ENCODE peak calls at places on chromosome 3, in ten cellular contexts. One of them, this sample, is unnamed.

GRCh38 chr3:184562146-184562861 is 719 bp downstream of the EPHB3 start:
- DNase-seq in fibroblast of pulmonary artery: no peak
- DNase-seq in Calu3: no peak
- DNase-seq in mesendoderm: peak; percentile 35
- DNase-seq in EH: peak; percentile 44
- DNase-seq in NCI-H1092: no peak
- DNase-seq in stimulated activated CD4-positive, alpha-beta T cell treated with anti-CD3 and anti-CD28 coated beads, Interleukin-4, amount 100 ng/mL, for 48 hours: no peak
- DNase-seq in neural crest cell: no peak
- DNase-seq in sciatic nerve: peak; percentile 74
- DNase-seq in iPS-NIHi11: peak; percentile 55
- DNase-seq in this sample: no peak

GRCh38 chr3:128112406-128112968 is 11.1 kb downstream of the RUVBL1 start:
- DNase-seq in fibroblast of pulmonary artery: peak; percentile 89
- DNase-seq in Calu3: no peak
- DNase-seq in mesendoderm: no peak
- DNase-seq in EH: peak; percentile 96
- DNase-seq in NCI-H1092: no peak
- DNase-seq in stimulated activated CD4-positive, alpha-beta T cell treated with anti-CD3 and anti-CD28 coated beads, Interleukin-4, amount 100 ng/mL, for 48 hours: no peak
- DNase-seq in neural crest cell: no peak
- DNase-seq in sciatic nerve: no peak
- DNase-seq in iPS-NIHi11: no peak
- DNase-seq in this sample: no peak

GRCh38 chr3:149572796-149573414 is 84.9 kb downstream of the WWTR1 start:
- DNase-seq in fibroblast of pulmonary artery: peak; percentile 65
- DNase-seq in Calu3: no peak
- DNase-seq in mesendoderm: no peak
- DNase-seq in EH: peak; percentile 86
- DNase-seq in NCI-H1092: no peak
- DNase-seq in stimulated activated CD4-positive, alpha-beta T cell treated with anti-CD3 and anti-CD28 coated beads, Interleukin-4, amount 100 ng/mL, for 48 hours: no peak
- DNase-seq in neural crest cell: no peak
- DNase-seq in sciatic nerve: no peak
- DNase-seq in iPS-NIHi11: no peak
- DNase-seq in this sample: no peak

GRCh38 chr3:186002884-186003472 is 65.2 kb upstream of the TRA2B start:
- DNase-seq in fibroblast of pulmonary artery: peak; percentile 31
- DNase-seq in Calu3: peak; percentile 30
- DNase-seq in mesendoderm: peak; percentile 64
- DNase-seq in EH: peak; percentile 47
- DNase-seq in NCI-H1092: no peak
- DNase-seq in stimulated activated CD4-positive, alpha-beta T cell treated with anti-CD3 and anti-CD28 coated beads, Interleukin-4, amount 100 ng/mL, for 48 hours: no peak
- DNase-seq in neural crest cell: no peak
- DNase-seq in sciatic nerve: no peak
- DNase-seq in iPS-NIHi11: peak; percentile 45
- DNase-seq in this sample: no peak

GRCh38 chr3:40597441-40597840 is 72.7 kb downstream of the ZNF621 start:
- DNase-seq in fibroblast of pulmonary artery: no peak
- DNase-seq in Calu3: no peak
- DNase-seq in mesendoderm: peak; percentile 8
- DNase-seq in EH: no peak
- DNase-seq in NCI-H1092: no peak
- DNase-seq in stimulated activated CD4-positive, alpha-beta T cell treated with anti-CD3 and anti-CD28 coated beads, Interleukin-4, amount 100 ng/mL, for 48 hours: no peak
- DNase-seq in neural crest cell: no peak
- DNase-seq in sciatic nerve: no peak
- DNase-seq in iPS-NIHi11: no peak
- DNase-seq in this sample: no peak

GRCh38 chr3:138513073-138513843 is 78.8 kb downstream of the ESYT3 start:
- DNase-seq in fibroblast of pulmonary artery: no peak
- DNase-seq in Calu3: no peak
- DNase-seq in mesendoderm: no peak
- DNase-seq in EH: no peak
- DNase-seq in NCI-H1092: no peak
- DNase-seq in stimulated activated CD4-positive, alpha-beta T cell treated with anti-CD3 and anti-CD28 coated beads, Interleukin-4, amount 100 ng/mL, for 48 hours: no peak
- DNase-seq in neural crest cell: no peak
- DNase-seq in sciatic nerve: no peak
- DNase-seq in iPS-NIHi11: no peak
- DNase-seq in this sample: no peak

GRCh38 chr3:114557791-114558190 is 264.0 kb downstream of the TIGIT start:
- DNase-seq in fibroblast of pulmonary artery: peak; percentile 38
- DNase-seq in Calu3: no peak
- DNase-seq in mesendoderm: no peak
- DNase-seq in EH: peak; percentile 27
- DNase-seq in NCI-H1092: no peak
- DNase-seq in stimulated activated CD4-positive, alpha-beta T cell treated with anti-CD3 and anti-CD28 coated beads, Interleukin-4, amount 100 ng/mL, for 48 hours: no peak
- DNase-seq in neural crest cell: no peak
- DNase-seq in sciatic nerve: no peak
- DNase-seq in iPS-NIHi11: no peak
- DNase-seq in this sample: no peak

GRCh38 chr3:171320721-171321120 is 139.5 kb downstream of the TNIK start:
- DNase-seq in fibroblast of pulmonary artery: peak; percentile 66
- DNase-seq in Calu3: no peak
- DNase-seq in mesendoderm: no peak
- DNase-seq in EH: peak; percentile 48
- DNase-seq in NCI-H1092: no peak
- DNase-seq in stimulated activated CD4-positive, alpha-beta T cell treated with anti-CD3 and anti-CD28 coated beads, Interleukin-4, amount 100 ng/mL, for 48 hours: no peak
- DNase-seq in neural crest cell: peak; percentile 10
- DNase-seq in sciatic nerve: no peak
- DNase-seq in iPS-NIHi11: no peak
- DNase-seq in this sample: no peak

GRCh38 chr3:64098686-64099085 is 75.4 kb upstream of the PSMD6 start:
- DNase-seq in fibroblast of pulmonary artery: no peak
- DNase-seq in Calu3: no peak
- DNase-seq in mesendoderm: no peak
- DNase-seq in EH: no peak
- DNase-seq in NCI-H1092: no peak
- DNase-seq in stimulated activated CD4-positive, alpha-beta T cell treated with anti-CD3 and anti-CD28 coated beads, Interleukin-4, amount 100 ng/mL, for 48 hours: no peak
- DNase-seq in neural crest cell: no peak
- DNase-seq in sciatic nerve: no peak
- DNase-seq in iPS-NIHi11: no peak
- DNase-seq in this sample: no peak

GRCh38 chr3:72891053-72891855 is 3.4 kb downstream of the GXYLT2 start:
- DNase-seq in fibroblast of pulmonary artery: peak; percentile 98
- DNase-seq in Calu3: no peak
- DNase-seq in mesendoderm: no peak
- DNase-seq in EH: peak; percentile 99
- DNase-seq in NCI-H1092: peak; percentile 78
- DNase-seq in stimulated activated CD4-positive, alpha-beta T cell treated with anti-CD3 and anti-CD28 coated beads, Interleukin-4, amount 100 ng/mL, for 48 hours: no peak
- DNase-seq in neural crest cell: no peak
- DNase-seq in sciatic nerve: peak; percentile 70
- DNase-seq in iPS-NIHi11: no peak
- DNase-seq in this sample: no peak

GRCh38 chr3:194306771-194307640 is 44.1 kb downstream of the CPN2 start:
- DNase-seq in fibroblast of pulmonary artery: no peak
- DNase-seq in Calu3: no peak
- DNase-seq in mesendoderm: no peak
- DNase-seq in EH: no peak
- DNase-seq in NCI-H1092: no peak
- DNase-seq in stimulated activated CD4-positive, alpha-beta T cell treated with anti-CD3 and anti-CD28 coated beads, Interleukin-4, amount 100 ng/mL, for 48 hours: no peak
- DNase-seq in neural crest cell: no peak
- DNase-seq in sciatic nerve: no peak
- DNase-seq in iPS-NIHi11: no peak
- DNase-seq in this sample: peak; percentile 7

GRCh38 chr3:113211370-113212154 is at the start of gene BOC:
- DNase-seq in fibroblast of pulmonary artery: peak; percentile 66
- DNase-seq in Calu3: peak; percentile 18
- DNase-seq in mesendoderm: peak; percentile 79
- DNase-seq in EH: peak; percentile 84
- DNase-seq in NCI-H1092: no peak
- DNase-seq in stimulated activated CD4-positive, alpha-beta T cell treated with anti-CD3 and anti-CD28 coated beads, Interleukin-4, amount 100 ng/mL, for 48 hours: no peak
- DNase-seq in neural crest cell: peak; percentile 26
- DNase-seq in sciatic nerve: peak; percentile 63
- DNase-seq in iPS-NIHi11: peak; percentile 85
- DNase-seq in this sample: no peak

GRCh38 chr3:46812237-46812791 is 50.9 kb downstream of the MYL3 start:
- DNase-seq in fibroblast of pulmonary artery: peak; percentile 39
- DNase-seq in Calu3: peak; percentile 53
- DNase-seq in mesendoderm: peak; percentile 90
- DNase-seq in EH: peak; percentile 74
- DNase-seq in NCI-H1092: no peak
- DNase-seq in stimulated activated CD4-positive, alpha-beta T cell treated with anti-CD3 and anti-CD28 coated beads, Interleukin-4, amount 100 ng/mL, for 48 hours: peak; percentile 64
- DNase-seq in neural crest cell: peak; percentile 65
- DNase-seq in sciatic nerve: peak; percentile 73
- DNase-seq in iPS-NIHi11: peak; percentile 93
- DNase-seq in this sample: peak; percentile 69

GRCh38 chr3:40999682-41000081 is 199.6 kb upstream of the CTNNB1 start:
- DNase-seq in fibroblast of pulmonary artery: no peak
- DNase-seq in Calu3: no peak
- DNase-seq in mesendoderm: no peak
- DNase-seq in EH: no peak
- DNase-seq in NCI-H1092: no peak
- DNase-seq in stimulated activated CD4-positive, alpha-beta T cell treated with anti-CD3 and anti-CD28 coated beads, Interleukin-4, amount 100 ng/mL, for 48 hours: no peak
- DNase-seq in neural crest cell: no peak
- DNase-seq in sciatic nerve: no peak
- DNase-seq in iPS-NIHi11: no peak
- DNase-seq in this sample: no peak

GRCh38 chr3:187507266-187507665 is 139.1 kb downstream of the RTP4 start:
- DNase-seq in fibroblast of pulmonary artery: no peak
- DNase-seq in Calu3: no peak
- DNase-seq in mesendoderm: no peak
- DNase-seq in EH: peak; percentile 50
- DNase-seq in NCI-H1092: no peak
- DNase-seq in stimulated activated CD4-positive, alpha-beta T cell treated with anti-CD3 and anti-CD28 coated beads, Interleukin-4, amount 100 ng/mL, for 48 hours: no peak
- DNase-seq in neural crest cell: no peak
- DNase-seq in sciatic nerve: no peak
- DNase-seq in iPS-NIHi11: no peak
- DNase-seq in this sample: no peak

GRCh38 chr3:171183042-171183441 is 156.5 kb upstream of the SLC2A2 start:
- DNase-seq in fibroblast of pulmonary artery: peak; percentile 60
- DNase-seq in Calu3: peak; percentile 44
- DNase-seq in mesendoderm: peak; percentile 65
- DNase-seq in EH: peak; percentile 39
- DNase-seq in NCI-H1092: no peak
- DNase-seq in stimulated activated CD4-positive, alpha-beta T cell treated with anti-CD3 and anti-CD28 coated beads, Interleukin-4, amount 100 ng/mL, for 48 hours: no peak
- DNase-seq in neural crest cell: no peak
- DNase-seq in sciatic nerve: no peak
- DNase-seq in iPS-NIHi11: no peak
- DNase-seq in this sample: no peak

GRCh38 chr3:49279376-49279775 is 2.3 kb upstream of the C3orf62 start:
- DNase-seq in fibroblast of pulmonary artery: peak; percentile 58
- DNase-seq in Calu3: no peak
- DNase-seq in mesendoderm: no peak
- DNase-seq in EH: peak; percentile 53
- DNase-seq in NCI-H1092: no peak
- DNase-seq in stimulated activated CD4-positive, alpha-beta T cell treated with anti-CD3 and anti-CD28 coated beads, Interleukin-4, amount 100 ng/mL, for 48 hours: no peak
- DNase-seq in neural crest cell: no peak
- DNase-seq in sciatic nerve: no peak
- DNase-seq in iPS-NIHi11: no peak
- DNase-seq in this sample: no peak

GRCh38 chr3:196207159-196207832 is 3.9 kb downstream of the ZDHHC19 start:
- DNase-seq in fibroblast of pulmonary artery: no peak
- DNase-seq in Calu3: peak; percentile 32
- DNase-seq in mesendoderm: no peak
- DNase-seq in EH: no peak
- DNase-seq in NCI-H1092: no peak
- DNase-seq in stimulated activated CD4-positive, alpha-beta T cell treated with anti-CD3 and anti-CD28 coated beads, Interleukin-4, amount 100 ng/mL, for 48 hours: no peak
- DNase-seq in neural crest cell: no peak
- DNase-seq in sciatic nerve: no peak
- DNase-seq in iPS-NIHi11: peak; percentile 80
- DNase-seq in this sample: no peak

GRCh38 chr3:132347095-132347494 is 29.9 kb downstream of the ACP3 start:
- DNase-seq in fibroblast of pulmonary artery: peak; percentile 90
- DNase-seq in Calu3: no peak
- DNase-seq in mesendoderm: no peak
- DNase-seq in EH: peak; percentile 24
- DNase-seq in NCI-H1092: no peak
- DNase-seq in stimulated activated CD4-positive, alpha-beta T cell treated with anti-CD3 and anti-CD28 coated beads, Interleukin-4, amount 100 ng/mL, for 48 hours: no peak
- DNase-seq in neural crest cell: no peak
- DNase-seq in sciatic nerve: no peak
- DNase-seq in iPS-NIHi11: no peak
- DNase-seq in this sample: no peak

GRCh38 chr3:196280689-196281463 is 6.7 kb downstream of the PCYT1A start:
- DNase-seq in fibroblast of pulmonary artery: no peak
- DNase-seq in Calu3: no peak
- DNase-seq in mesendoderm: no peak
- DNase-seq in EH: no peak
- DNase-seq in NCI-H1092: no peak
- DNase-seq in stimulated activated CD4-positive, alpha-beta T cell treated with anti-CD3 and anti-CD28 coated beads, Interleukin-4, amount 100 ng/mL, for 48 hours: no peak
- DNase-seq in neural crest cell: no peak
- DNase-seq in sciatic nerve: no peak
- DNase-seq in iPS-NIHi11: no peak
- DNase-seq in this sample: no peak

GRCh38 chr3:170476291-170476690 is 57.6 kb downstream of the CLDN11 start:
- DNase-seq in fibroblast of pulmonary artery: no peak
- DNase-seq in Calu3: no peak
- DNase-seq in mesendoderm: peak; percentile 77
- DNase-seq in EH: peak; percentile 39
- DNase-seq in NCI-H1092: no peak
- DNase-seq in stimulated activated CD4-positive, alpha-beta T cell treated with anti-CD3 and anti-CD28 coated beads, Interleukin-4, amount 100 ng/mL, for 48 hours: no peak
- DNase-seq in neural crest cell: no peak
- DNase-seq in sciatic nerve: no peak
- DNase-seq in iPS-NIHi11: peak; percentile 45
- DNase-seq in this sample: no peak

GRCh38 chr3:189186093-189186492 is 14.3 kb downstream of the TPRG1 start:
- DNase-seq in fibroblast of pulmonary artery: peak; percentile 86
- DNase-seq in Calu3: peak; percentile 75
- DNase-seq in mesendoderm: no peak
- DNase-seq in EH: peak; percentile 1
- DNase-seq in NCI-H1092: no peak
- DNase-seq in stimulated activated CD4-positive, alpha-beta T cell treated with anti-CD3 and anti-CD28 coated beads, Interleukin-4, amount 100 ng/mL, for 48 hours: no peak
- DNase-seq in neural crest cell: no peak
- DNase-seq in sciatic nerve: peak; percentile 80
- DNase-seq in iPS-NIHi11: no peak
- DNase-seq in this sample: no peak

GRCh38 chr3:87218560-87218959 is 8.5 kb upstream of the CHMP2B start:
- DNase-seq in fibroblast of pulmonary artery: no peak
- DNase-seq in Calu3: no peak
- DNase-seq in mesendoderm: peak; percentile 13
- DNase-seq in EH: peak; percentile 22
- DNase-seq in NCI-H1092: no peak
- DNase-seq in stimulated activated CD4-positive, alpha-beta T cell treated with anti-CD3 and anti-CD28 coated beads, Interleukin-4, amount 100 ng/mL, for 48 hours: no peak
- DNase-seq in neural crest cell: no peak
- DNase-seq in sciatic nerve: no peak
- DNase-seq in iPS-NIHi11: no peak
- DNase-seq in this sample: no peak

GRCh38 chr3:182248349-182248880 is 536.7 kb downstream of the SOX2 start:
- DNase-seq in fibroblast of pulmonary artery: no peak
- DNase-seq in Calu3: peak; percentile 14
- DNase-seq in mesendoderm: peak; percentile 52
- DNase-seq in EH: no peak
- DNase-seq in NCI-H1092: no peak
- DNase-seq in stimulated activated CD4-positive, alpha-beta T cell treated with anti-CD3 and anti-CD28 coated beads, Interleukin-4, amount 100 ng/mL, for 48 hours: no peak
- DNase-seq in neural crest cell: no peak
- DNase-seq in sciatic nerve: no peak
- DNase-seq in iPS-NIHi11: peak; percentile 26
- DNase-seq in this sample: no peak

GRCh38 chr3:147934316-147935188 is 525.4 kb downstream of the ZIC1 start:
- DNase-seq in fibroblast of pulmonary artery: no peak
- DNase-seq in Calu3: no peak
- DNase-seq in mesendoderm: peak; percentile 63
- DNase-seq in EH: peak; percentile 14
- DNase-seq in NCI-H1092: no peak
- DNase-seq in stimulated activated CD4-positive, alpha-beta T cell treated with anti-CD3 and anti-CD28 coated beads, Interleukin-4, amount 100 ng/mL, for 48 hours: no peak
- DNase-seq in neural crest cell: no peak
- DNase-seq in sciatic nerve: no peak
- DNase-seq in iPS-NIHi11: peak; percentile 62
- DNase-seq in this sample: no peak

GRCh38 chr3:114878119-114878839 is 268.8 kb downstream of the ZBTB20 start:
- DNase-seq in fibroblast of pulmonary artery: no peak
- DNase-seq in Calu3: no peak
- DNase-seq in mesendoderm: no peak
- DNase-seq in EH: peak; percentile 56
- DNase-seq in NCI-H1092: no peak
- DNase-seq in stimulated activated CD4-positive, alpha-beta T cell treated with anti-CD3 and anti-CD28 coated beads, Interleukin-4, amount 100 ng/mL, for 48 hours: no peak
- DNase-seq in neural crest cell: no peak
- DNase-seq in sciatic nerve: no peak
- DNase-seq in iPS-NIHi11: no peak
- DNase-seq in this sample: no peak

GRCh38 chr3:56303508-56303907 is 164.8 kb downstream of the ERC2 start:
- DNase-seq in fibroblast of pulmonary artery: peak; percentile 91
- DNase-seq in Calu3: peak; percentile 24
- DNase-seq in mesendoderm: peak; percentile 94
- DNase-seq in EH: peak; percentile 40
- DNase-seq in NCI-H1092: no peak
- DNase-seq in stimulated activated CD4-positive, alpha-beta T cell treated with anti-CD3 and anti-CD28 coated beads, Interleukin-4, amount 100 ng/mL, for 48 hours: no peak
- DNase-seq in neural crest cell: peak; percentile 49
- DNase-seq in sciatic nerve: no peak
- DNase-seq in iPS-NIHi11: peak; percentile 67
- DNase-seq in this sample: no peak

GRCh38 chr3:71616571-71617021 is 33.1 kb upstream of the FOXP1 start:
- DNase-seq in fibroblast of pulmonary artery: no peak
- DNase-seq in Calu3: no peak
- DNase-seq in mesendoderm: no peak
- DNase-seq in EH: no peak
- DNase-seq in NCI-H1092: no peak
- DNase-seq in stimulated activated CD4-positive, alpha-beta T cell treated with anti-CD3 and anti-CD28 coated beads, Interleukin-4, amount 100 ng/mL, for 48 hours: no peak
- DNase-seq in neural crest cell: no peak
- DNase-seq in sciatic nerve: no peak
- DNase-seq in iPS-NIHi11: no peak
- DNase-seq in this sample: no peak